ENCODE peak calls at places on chromosome X, in five cellular contexts. One of them, this sample, is unnamed.

GRCh38 chrX:110087485-110088356 is 84.8 kb downstream of the TMEM164 start:
- DNase-seq in neural crest cell: no peak
- DNase-seq in HFFc6: peak
- DNase-seq in fibroblast of pulmonary artery: peak
- DNase-seq in heart left ventricle: no peak
- DNase-seq in this sample: no peak

GRCh38 chrX:42680651-42681050 is 97.3 kb downstream of the PPP1R2C start:
- DNase-seq in heart left ventricle: no peak
- DNase-seq in HFFc6: no peak
- DNase-seq in neural crest cell: no peak
- DNase-seq in fibroblast of pulmonary artery: peak
- DNase-seq in this sample: no peak

GRCh38 chrX:78997870-78998558 is 52.8 kb downstream of the P2RY10 start:
- DNase-seq in neural crest cell: no peak
- DNase-seq in fibroblast of pulmonary artery: no peak
- DNase-seq in heart left ventricle: peak
- DNase-seq in HFFc6: no peak
- DNase-seq in this sample: peak

GRCh38 chrX:3320471-3321046 is 25.9 kb downstream of the MXRA5 start:
- DNase-seq in HFFc6: peak
- DNase-seq in neural crest cell: no peak
- DNase-seq in heart left ventricle: no peak
- DNase-seq in fibroblast of pulmonary artery: peak
- DNase-seq in this sample: no peak

GRCh38 chrX:146604196-146604595 is 205.4 kb upstream of the CXorf51B start:
- DNase-seq in HFFc6: no peak
- DNase-seq in fibroblast of pulmonary artery: no peak
- DNase-seq in neural crest cell: no peak
- DNase-seq in heart left ventricle: no peak
- DNase-seq in this sample: no peak

GRCh38 chrX:17475820-17476219 is 100.8 kb downstream of the NHS start:
- DNase-seq in HFFc6: no peak
- DNase-seq in neural crest cell: no peak
- DNase-seq in fibroblast of pulmonary artery: peak
- DNase-seq in heart left ventricle: no peak
- DNase-seq in this sample: no peak

GRCh38 chrX:53184836-53185235 is 40.2 kb downstream of the KDM5C start:
- DNase-seq in heart left ventricle: no peak
- DNase-seq in fibroblast of pulmonary artery: peak
- DNase-seq in HFFc6: peak
- DNase-seq in neural crest cell: no peak
- DNase-seq in this sample: no peak

GRCh38 chrX:115268421-115268820 is 21.1 kb upstream of the LUZP4 start:
- DNase-seq in heart left ventricle: no peak
- DNase-seq in neural crest cell: no peak
- DNase-seq in HFFc6: no peak
- DNase-seq in fibroblast of pulmonary artery: no peak
- DNase-seq in this sample: no peak

GRCh38 chrX:129980043-129980442 is 2.4 kb upstream of the BCORL1 start:
- DNase-seq in fibroblast of pulmonary artery: no peak
- DNase-seq in neural crest cell: no peak
- DNase-seq in HFFc6: no peak
- DNase-seq in heart left ventricle: peak
- DNase-seq in this sample: peak

GRCh38 chrX:119486745-119487144 is 18.5 kb downstream of the SLC25A5 start:
- DNase-seq in fibroblast of pulmonary artery: no peak
- DNase-seq in neural crest cell: no peak
- DNase-seq in HFFc6: no peak
- DNase-seq in heart left ventricle: no peak
- DNase-seq in this sample: no peak

GRCh38 chrX:1767026-1767425 is 152.2 kb downstream of the ASMT start:
- DNase-seq in HFFc6: no peak
- DNase-seq in heart left ventricle: no peak
- DNase-seq in fibroblast of pulmonary artery: no peak
- DNase-seq in neural crest cell: peak
- DNase-seq in this sample: no peak

GRCh38 chrX:2383144-2383543 is 117.6 kb downstream of the DHRSX start:
- DNase-seq in fibroblast of pulmonary artery: no peak
- DNase-seq in neural crest cell: no peak
- DNase-seq in heart left ventricle: no peak
- DNase-seq in HFFc6: no peak
- DNase-seq in this sample: no peak

GRCh38 chrX:136200466-136200865 is 50.7 kb downstream of the MAP7D3 start:
- DNase-seq in fibroblast of pulmonary artery: no peak
- DNase-seq in neural crest cell: no peak
- DNase-seq in heart left ventricle: no peak
- DNase-seq in HFFc6: peak
- DNase-seq in this sample: no peak

GRCh38 chrX:140971385-140971784 is 31.0 kb upstream of the SPANXB1 start:
- DNase-seq in heart left ventricle: no peak
- DNase-seq in neural crest cell: no peak
- DNase-seq in HFFc6: no peak
- DNase-seq in fibroblast of pulmonary artery: no peak
- DNase-seq in this sample: no peak

GRCh38 chrX:110212299-110212698 is 105.6 kb downstream of the AMMECR1 start:
- DNase-seq in fibroblast of pulmonary artery: no peak
- DNase-seq in neural crest cell: no peak
- DNase-seq in HFFc6: no peak
- DNase-seq in heart left ventricle: no peak
- DNase-seq in this sample: no peak

GRCh38 chrX:69178592-69178991 is 13.3 kb upstream of the PJA1 start:
- DNase-seq in HFFc6: no peak
- DNase-seq in neural crest cell: no peak
- DNase-seq in fibroblast of pulmonary artery: no peak
- DNase-seq in heart left ventricle: no peak
- DNase-seq in this sample: no peak

GRCh38 chrX:5559386-5559785 is 669.3 kb downstream of the NLGN4X start:
- DNase-seq in fibroblast of pulmonary artery: no peak
- DNase-seq in heart left ventricle: no peak
- DNase-seq in HFFc6: no peak
- DNase-seq in neural crest cell: no peak
- DNase-seq in this sample: no peak

GRCh38 chrX:826026-826425 is 195.4 kb downstream of the SHOX start:
- DNase-seq in neural crest cell: no peak
- DNase-seq in HFFc6: peak
- DNase-seq in heart left ventricle: no peak
- DNase-seq in fibroblast of pulmonary artery: peak
- DNase-seq in this sample: no peak

GRCh38 chrX:53714580-53715335 is 28.2 kb upstream of the HUWE1 start:
- DNase-seq in HFFc6: no peak
- DNase-seq in neural crest cell: no peak
- DNase-seq in heart left ventricle: no peak
- DNase-seq in fibroblast of pulmonary artery: peak
- DNase-seq in this sample: no peak

GRCh38 chrX:31449975-31450374 is 378.1 kb upstream of the FTHL17 start:
- DNase-seq in heart left ventricle: no peak
- DNase-seq in HFFc6: no peak
- DNase-seq in neural crest cell: no peak
- DNase-seq in fibroblast of pulmonary artery: peak
- DNase-seq in this sample: no peak

GRCh38 chrX:3184176-3184930 is 143.1 kb downstream of the ARSF start:
- DNase-seq in heart left ventricle: no peak
- DNase-seq in HFFc6: peak
- DNase-seq in fibroblast of pulmonary artery: peak
- DNase-seq in neural crest cell: no peak
- DNase-seq in this sample: no peak

GRCh38 chrX:136148391-136148790 is 1.1 kb downstream of the FHL1 start:
- DNase-seq in heart left ventricle: no peak
- DNase-seq in neural crest cell: no peak
- DNase-seq in fibroblast of pulmonary artery: no peak
- DNase-seq in HFFc6: no peak
- DNase-seq in this sample: no peak

GRCh38 chrX:145475725-145476124 is 228.4 kb downstream of the SPANXN1 start:
- DNase-seq in HFFc6: no peak
- DNase-seq in fibroblast of pulmonary artery: no peak
- DNase-seq in neural crest cell: no peak
- DNase-seq in heart left ventricle: no peak
- DNase-seq in this sample: no peak

GRCh38 chrX:107701493-107702121 is 73.3 kb downstream of the PRPS1 start:
- DNase-seq in heart left ventricle: no peak
- DNase-seq in HFFc6: no peak
- DNase-seq in fibroblast of pulmonary artery: no peak
- DNase-seq in neural crest cell: no peak
- DNase-seq in this sample: no peak

GRCh38 chrX:97740044-97740443 is 856.3 kb downstream of the RPA4 start:
- DNase-seq in HFFc6: no peak
- DNase-seq in fibroblast of pulmonary artery: no peak
- DNase-seq in heart left ventricle: no peak
- DNase-seq in neural crest cell: no peak
- DNase-seq in this sample: no peak

GRCh38 chrX:2188316-2188715 is 312.5 kb downstream of the DHRSX start:
- DNase-seq in neural crest cell: no peak
- DNase-seq in HFFc6: peak
- DNase-seq in heart left ventricle: no peak
- DNase-seq in fibroblast of pulmonary artery: no peak
- DNase-seq in this sample: no peak

GRCh38 chrX:120450163-120450562 is 18.9 kb downstream of the LAMP2 start:
- DNase-seq in heart left ventricle: no peak
- DNase-seq in neural crest cell: no peak
- DNase-seq in HFFc6: no peak
- DNase-seq in fibroblast of pulmonary artery: no peak
- DNase-seq in this sample: no peak

GRCh38 chrX:151741606-151742005 is 7.1 kb downstream of the CNGA2 start:
- DNase-seq in HFFc6: no peak
- DNase-seq in neural crest cell: no peak
- DNase-seq in heart left ventricle: no peak
- DNase-seq in fibroblast of pulmonary artery: no peak
- DNase-seq in this sample: no peak

DNA sequence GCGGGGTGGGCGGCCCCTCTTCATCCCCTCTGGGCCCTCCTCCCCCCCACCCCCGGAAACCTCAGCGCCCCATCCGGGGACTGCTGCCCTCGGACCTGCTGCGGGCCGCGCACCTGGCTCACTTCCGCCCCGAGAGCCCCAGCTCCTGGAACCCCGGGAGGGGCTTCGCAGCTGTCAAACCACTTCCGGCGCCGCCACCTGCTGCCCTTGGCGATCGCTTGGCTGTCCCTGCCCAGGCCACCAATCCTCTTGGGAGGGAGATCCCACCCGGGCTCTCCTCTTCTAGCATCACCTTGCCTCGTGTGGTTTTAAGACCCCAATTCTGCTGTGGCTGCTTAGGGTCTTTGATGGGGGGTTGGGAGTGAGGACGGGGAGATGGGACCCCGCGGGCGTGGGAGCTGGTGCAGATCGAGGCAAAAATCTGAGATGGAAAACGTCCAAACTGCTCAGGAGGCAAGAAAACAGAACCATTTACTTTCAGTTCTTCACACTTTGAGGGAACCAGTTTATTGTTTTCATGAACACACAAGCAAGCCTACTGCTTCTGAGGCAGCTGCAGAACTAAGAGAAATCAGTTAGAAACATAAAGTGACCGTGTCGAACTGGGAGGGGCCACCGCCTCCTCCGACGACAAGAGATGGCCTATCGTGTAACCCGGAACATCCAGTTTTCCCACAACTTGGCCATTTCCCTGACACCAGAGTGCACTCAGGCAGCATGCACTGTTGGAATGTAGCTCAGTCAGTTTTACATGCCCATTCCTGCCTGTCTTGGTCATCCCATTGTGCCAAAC is 782 bp downstream of the MTMR1 start:
- DNase-seq in heart left ventricle: peak
- DNase-seq in neural crest cell: no peak
- DNase-seq in HFFc6: peak
- DNase-seq in fibroblast of pulmonary artery: peak
- DNase-seq in this sample: peak
- TF ChIP-seq CTCF in heart left ventricle: no peak
- TF ChIP-seq CTCF in neural crest cell: no peak
- TF ChIP-seq CTCF in HFFc6: no peak
- TF ChIP-seq CTCF in fibroblast of pulmonary artery: no peak
- TF ChIP-seq CTCF in this sample: no peak

GRCh38 chrX:41137589-41137988 is 52.3 kb downstream of the USP9X start:
- DNase-seq in heart left ventricle: no peak
- DNase-seq in HFFc6: no peak
- DNase-seq in neural crest cell: no peak
- DNase-seq in fibroblast of pulmonary artery: peak
- DNase-seq in this sample: no peak
- TF ChIP-seq CTCF in heart left ventricle: no peak
- TF ChIP-seq CTCF in HFFc6: peak
- TF ChIP-seq CTCF in neural crest cell: peak
- TF ChIP-seq CTCF in fibroblast of pulmonary artery: peak
- TF ChIP-seq CTCF in this sample: no peak

GRCh38 chrX:131830400-131831184 is 192.5 kb upstream of the STK26 start:
- DNase-seq in HFFc6: peak
- DNase-seq in fibroblast of pulmonary artery: peak
- DNase-seq in neural crest cell: peak
- DNase-seq in heart left ventricle: peak
- DNase-seq in this sample: peak

GRCh38 chrX:131826572-131826971 is 196.5 kb upstream of the STK26 start:
- DNase-seq in heart left ventricle: no peak
- DNase-seq in fibroblast of pulmonary artery: no peak
- DNase-seq in neural crest cell: no peak
- DNase-seq in HFFc6: no peak
- DNase-seq in this sample: no peak

GRCh38 chrX:131831185-131831520 is 191.9 kb upstream of the STK26 start:
- DNase-seq in heart left ventricle: no peak
- DNase-seq in fibroblast of pulmonary artery: no peak
- DNase-seq in HFFc6: no peak
- DNase-seq in neural crest cell: no peak
- DNase-seq in this sample: no peak

GRCh38 chrX:131828482-131828881 is 194.6 kb upstream of the STK26 start:
- DNase-seq in fibroblast of pulmonary artery: no peak
- DNase-seq in heart left ventricle: no peak
- DNase-seq in HFFc6: no peak
- DNase-seq in neural crest cell: no peak
- DNase-seq in this sample: no peak

GRCh38 chrX:131827935-131828334 is 195.2 kb upstream of the STK26 start:
- DNase-seq in fibroblast of pulmonary artery: peak
- DNase-seq in HFFc6: no peak
- DNase-seq in neural crest cell: no peak
- DNase-seq in heart left ventricle: no peak
- DNase-seq in this sample: no peak
- TF ChIP-seq CTCF in fibroblast of pulmonary artery: no peak
- TF ChIP-seq CTCF in HFFc6: peak
- TF ChIP-seq CTCF in neural crest cell: peak
- TF ChIP-seq CTCF in heart left ventricle: no peak
- TF ChIP-seq CTCF in this sample: no peak

DNA sequence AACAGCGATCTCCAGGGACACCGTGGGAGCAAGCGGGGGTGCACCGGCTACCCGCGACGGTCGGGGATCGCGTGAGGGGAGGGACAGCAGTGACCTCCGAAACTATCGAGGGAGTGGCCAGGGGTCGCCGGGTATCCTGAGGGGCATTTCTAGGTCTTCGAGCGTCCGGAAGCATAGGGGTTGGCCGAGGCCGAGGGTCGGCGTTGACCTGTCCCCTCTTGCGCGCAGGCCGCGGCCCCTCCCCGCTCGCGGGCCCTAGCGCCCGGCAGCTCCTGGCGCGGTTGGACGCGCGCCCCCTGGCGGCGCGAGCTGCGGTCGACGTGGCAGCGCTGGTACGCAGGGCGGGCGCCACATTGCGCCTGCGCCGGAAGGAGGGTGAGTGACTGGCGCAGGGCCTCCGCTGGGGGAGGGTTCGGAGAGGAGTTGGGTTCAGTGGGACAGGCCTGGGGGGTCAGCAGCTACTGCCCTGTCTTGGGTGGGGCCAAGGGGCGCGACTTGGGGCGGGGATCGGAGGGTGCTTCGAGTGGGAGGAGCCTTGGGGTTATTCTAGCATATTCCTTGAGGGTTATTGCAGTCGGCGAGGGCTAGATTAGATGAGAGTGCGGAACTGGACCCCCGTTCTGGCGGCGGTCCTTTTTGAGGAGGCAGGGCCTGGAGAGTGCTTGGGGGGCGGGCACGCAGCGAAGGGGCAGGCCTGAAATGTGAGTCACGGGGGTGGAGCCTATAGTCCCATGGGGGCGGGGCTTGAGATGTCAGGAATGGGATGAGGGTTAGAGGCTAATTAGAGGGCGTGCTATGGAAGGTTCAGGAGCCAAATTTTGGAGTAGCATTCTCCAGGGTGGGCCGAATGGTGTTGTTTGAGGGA is 1.2 kb downstream of the MAGIX start:
- DNase-seq in heart left ventricle: peak
- DNase-seq in fibroblast of pulmonary artery: peak
- DNase-seq in neural crest cell: peak
- DNase-seq in HFFc6: peak
- DNase-seq in this sample: peak
- TF ChIP-seq CTCF in heart left ventricle: peak
- TF ChIP-seq CTCF in fibroblast of pulmonary artery: peak
- TF ChIP-seq CTCF in neural crest cell: peak
- TF ChIP-seq CTCF in HFFc6: peak
- TF ChIP-seq CTCF in this sample: peak

This sample was measured in kidney.